ENCODE peak calls at places on chromosomes 12 and 14, in five cellular contexts. Z, W, U, K and E are unnamed samples.
A peak's percentile ranks its signal among the peaks of the same experiment; 100 is the strongest.

GRCh38 chr12:81021834-81022233 is 56.0 kb upstream of the ACSS3 start:
- DNase-seq in Z (no peak), W (no peak), K (no peak), U (no peak), E (no peak)

GRCh38 chr14:80940146-80940545 is 1.4 kb downstream of the CEP128 start:
- DNase-seq in U (peak; percentile 16), Z (no peak), K (no peak), W (no peak), E (peak; percentile 22)

GRCh38 chr14:53148612-53149202 is 4.4 kb downstream of the DDHD1 start:
- DNase-seq in Z (no peak), W (no peak), K (no peak), U (no peak), E (peak; percentile 29)

GRCh38 chr12:67911293-67911637 is 78.0 kb upstream of the IFNG-AS1 start:
- DNase-seq in Z (no peak), W (no peak), U (no peak), K (no peak), E (peak; percentile 6)

GRCh38 chr14:75469606-75470237 is 41.9 kb downstream of the JDP2 start:
- DNase-seq in Z (no peak), K (no peak), U (no peak), W (no peak), E (peak; percentile 50)

GRCh38 chr14:98705826-98706225 is 566.2 kb downstream of the BCL11B start:
- DNase-seq in K (no peak), Z (no peak), W (no peak), U (no peak), E (no peak)

GRCh38 chr12:105562727-105563072 is 232.2 kb downstream of the C12orf75 start:
- DNase-seq in K (peak; percentile 8), Z (peak; percentile 11), W (no peak), U (no peak), E (no peak)

GRCh38 chr14:105944632-105945610 is 418.5 kb downstream of the TMEM121 start:
- DNase-seq in K (no peak), W (peak; percentile 1), Z (no peak), U (no peak), E (peak; percentile 9)

GRCh38 chr12:11085419-11085818 is 6.7 kb downstream of the TAS2R43 start:
- DNase-seq in W (no peak), K (no peak), Z (no peak), U (peak; percentile 3), E (no peak)

GRCh38 chr12:124613151-124613585 is 45.8 kb upstream of the NCOR2 start:
- DNase-seq in K (peak; percentile 53), W (no peak), Z (no peak), U (no peak), E (peak; percentile 66)

GRCh38 chr14:100381386-100382105 is 58.4 kb downstream of the SLC25A47 start:
- DNase-seq in K (no peak), U (no peak), W (no peak), Z (no peak), E (no peak)

GRCh38 chr12:116582610-116583009 is 23.4 kb downstream of the MAP1LC3B2 start:
- DNase-seq in W (no peak), Z (no peak), K (peak; percentile 66), U (no peak), E (no peak)

GRCh38 chr12:80763874-80764273 is 47.2 kb downstream of the MYF5 start:
- DNase-seq in Z (no peak), U (peak; percentile 59), K (peak; percentile 66), W (peak; percentile 81), E (peak; percentile 60)

GRCh38 chr14:21024668-21025373 is at the start of gene NDRG2:
- DNase-seq in Z (no peak), K (peak; percentile 92), W (peak; percentile 95), U (no peak), E (peak; percentile 37)

GRCh38 chr12:106289196-106289681 is 13.3 kb upstream of the TCP11L2 start:
- DNase-seq in Z (no peak), U (no peak), K (no peak), W (no peak), E (peak; percentile 55)

GRCh38 chr12:78402366-78403134 is 462.0 kb upstream of the SYT1 start:
- DNase-seq in U (no peak), Z (no peak), W (no peak), K (no peak), E (no peak)

GRCh38 chr12:6871052-6871957 is 1.8 kb downstream of the SPSB2 start:
- DNase-seq in K (peak; percentile 65), U (peak; percentile 26), W (peak; percentile 36), Z (no peak), E (peak; percentile 68)

GRCh38 chr12:90338365-90338764 is 616.6 kb downstream of the CCER1 start:
- DNase-seq in K (no peak), U (no peak), W (peak; percentile 73), Z (no peak), E (no peak)

GRCh38 chr14:100025111-100025510 is 40.1 kb upstream of the EVL start:
- DNase-seq in U (peak; percentile 38), Z (no peak), K (peak; percentile 74), W (peak; percentile 75), E (peak; percentile 69)

GRCh38 chr14:104732355-104732804 is 8.4 kb downstream of the ADSS1 start:
- DNase-seq in W (no peak), U (no peak), Z (no peak), K (no peak), E (no peak)

GRCh38 chr12:46459111-46459510 is 86.5 kb upstream of the SLC38A2 start:
- DNase-seq in W (peak; percentile 27), U (no peak), Z (peak; percentile 55), K (no peak), E (peak; percentile 76)

GRCh38 chr14:71400821-71401447 is 493.7 kb downstream of the PCNX1 start:
- DNase-seq in U (no peak), K (no peak), W (no peak), Z (no peak), E (peak; percentile 38)

GRCh38 chr14:69685716-69686115 is 74.3 kb downstream of the SUSD6 start:
- DNase-seq in W (no peak), K (peak; percentile 44), Z (no peak), U (no peak), E (peak; percentile 66)

GRCh38 chr12:44052554-44052953 is 216.7 kb downstream of the TMEM117 start:
- DNase-seq in Z (no peak), K (no peak), W (no peak), U (no peak), E (no peak)

GRCh38 chr14:66485910-66486421 is at the start of gene CCDC196:
- DNase-seq in Z (no peak), U (no peak), W (no peak), K (no peak), E (no peak)

GRCh38 chr12:590206-590750 is 73.0 kb downstream of the NINJ2 start:
- DNase-seq in W (no peak), K (no peak), Z (no peak), U (no peak), E (no peak)

DNA sequence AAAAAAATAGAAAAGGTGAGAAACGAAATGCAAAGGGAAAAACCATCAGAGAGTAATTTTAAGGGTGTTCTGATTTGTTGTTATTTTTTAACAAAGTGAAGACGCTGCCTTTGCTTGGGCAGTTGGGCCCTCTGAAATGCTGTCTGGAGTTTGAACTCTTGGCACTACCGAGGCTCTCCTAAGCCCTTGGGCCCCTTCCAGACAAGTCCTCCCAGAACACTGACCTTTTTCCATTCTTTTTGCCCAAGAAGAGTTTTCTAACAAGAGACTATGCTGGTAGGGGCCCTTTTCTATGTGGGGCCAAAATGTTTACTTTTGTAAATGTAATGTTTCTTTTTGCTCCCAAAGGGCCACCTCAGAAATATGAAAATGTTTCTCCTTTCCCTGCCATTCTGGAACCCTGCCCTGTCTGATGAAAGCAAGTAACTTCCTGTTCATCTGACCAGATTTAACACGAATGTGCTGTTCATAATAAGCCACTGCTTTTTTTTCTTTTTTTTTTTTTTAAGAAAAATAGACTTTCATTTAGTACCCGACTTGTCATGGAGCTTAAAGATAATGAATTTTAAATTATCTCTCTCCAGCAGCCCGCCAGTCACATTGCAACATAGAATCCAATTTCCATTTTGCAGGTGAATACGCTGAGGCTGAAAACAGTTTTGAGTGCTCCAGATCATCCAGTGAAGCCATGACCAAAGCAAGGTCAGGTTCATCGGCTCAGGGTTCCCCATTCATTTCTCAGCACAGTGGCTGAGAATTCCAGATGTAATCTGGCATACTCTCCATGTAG is 170.0 kb downstream of the DPF3 start:
- DNase-seq in U (no peak), Z (no peak), W (no peak), K (no peak), E (peak; percentile 52)
- H3K27ac ChIP-seq in U (no peak overlapping the region), Z (peak overlapping the region; percentile 39), W (no peak overlapping the region), K (no peak overlapping the region), E (no peak overlapping the region)

GRCh38 chr12:95446511-95446910 is 27.4 kb upstream of the METAP2 start:
- DNase-seq in U (no peak), K (peak; percentile 75), W (peak; percentile 80), Z (no peak), E (no peak)
- H3K27ac ChIP-seq in U (no peak overlapping the region), K (peak overlapping the region; percentile 38), W (no peak overlapping the region), Z (no peak overlapping the region), E (no peak overlapping the region)

DNA sequence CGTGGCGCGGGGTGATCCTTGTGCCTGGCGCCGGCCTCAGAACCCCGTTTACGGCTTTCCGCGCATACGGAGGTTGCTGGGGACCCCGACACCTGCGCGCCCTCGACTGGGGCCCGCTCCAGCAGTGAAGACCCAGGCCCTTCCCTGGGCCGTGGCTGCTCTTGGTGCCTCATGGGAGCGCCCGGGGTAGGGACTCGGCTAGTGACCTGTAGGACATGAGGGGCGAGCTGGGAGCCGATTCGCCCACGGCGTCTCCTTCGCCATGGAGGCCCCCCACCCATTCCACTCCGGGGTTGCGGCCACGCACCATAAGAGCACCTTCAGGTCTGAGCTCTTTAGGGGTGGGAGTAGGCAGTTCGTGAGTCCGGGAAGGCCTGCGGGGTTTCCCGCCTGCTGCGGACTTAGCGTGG is 14.2 kb upstream of the PAX9 start:
- DNase-seq in K (no peak), W (peak; percentile 47), Z (no peak), U (no peak), E (no peak)
- H3K27ac ChIP-seq in K (no peak overlapping the region), W (no peak overlapping the region), Z (no peak overlapping the region), U (no peak overlapping the region), E (no peak overlapping the region)

DNA sequence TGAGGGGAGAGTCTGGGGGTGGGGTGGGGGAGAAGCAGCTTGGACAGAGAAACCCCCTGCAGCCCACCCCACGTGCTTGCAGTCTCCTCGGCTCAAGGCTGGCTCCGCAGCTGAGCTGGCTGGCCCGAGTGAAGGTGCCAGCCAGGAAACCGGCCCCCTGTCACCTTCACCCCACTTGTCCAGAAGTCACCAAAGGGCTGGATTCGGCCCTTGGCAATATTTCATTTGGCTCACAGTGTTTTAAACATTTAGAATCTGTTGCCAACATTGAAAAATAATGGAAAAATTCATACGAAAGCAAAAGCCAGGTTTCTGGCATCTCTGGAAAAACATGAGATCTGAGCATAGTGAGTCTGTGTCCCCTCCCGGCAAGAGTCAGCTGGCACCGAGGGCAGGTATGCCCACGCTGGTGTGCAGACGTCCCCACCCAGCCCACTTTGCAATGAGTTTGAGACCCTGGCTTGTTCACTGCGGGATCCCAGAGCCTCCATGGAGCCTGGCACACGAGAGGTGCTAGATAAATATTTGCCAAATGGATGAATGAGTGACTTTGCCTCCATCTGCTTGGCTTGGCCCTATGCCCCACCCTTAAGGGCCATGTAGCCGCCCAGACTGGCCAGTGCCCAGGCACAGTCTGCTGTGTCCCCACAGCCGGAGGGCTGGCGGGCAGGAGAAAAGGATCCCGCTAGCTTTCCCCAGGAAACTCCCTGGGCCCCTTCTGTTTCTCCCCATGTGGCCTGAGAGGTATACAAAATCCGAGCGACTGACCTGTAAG is 18.2 kb downstream of the MSI1 start:
- DNase-seq in K (no peak), U (no peak), Z (no peak), W (no peak), E (no peak)
- H3K27ac ChIP-seq in K (no peak overlapping the region), U (no peak overlapping the region), Z (no peak overlapping the region), W (no peak overlapping the region), E (no peak overlapping the region)